ENCODE peak calls at places on chromosomes 16 and 17, in four cellular contexts. K is NCI-H1436, H is Right ventricle myocardium superior, A is osteocyte. Q is an unnamed sample.

GRCh38 chr16:48125888-48126287 is 29.9 kb downstream of the ABCC12 start:
- DNase-seq in A (no peak), H (no peak), K (no peak), Q (no peak)

GRCh38 chr17:12627177-12627629 is 38.5 kb upstream of the MYOCD start:
- DNase-seq in K (no peak), H (no peak), A (no peak), Q (no peak)

GRCh38 chr17:78120971-78121800 is 7.4 kb downstream of the TMC6 start:
- DNase-seq in K (no peak), H (peak), A (no peak), Q (no peak)

GRCh38 chr17:75872434-75873351 is 5.7 kb downstream of the TRIM47 start:
- DNase-seq in K (no peak), H (peak), A (peak), Q (no peak)

GRCh38 chr17:2819921-2820501 is 23.8 kb downstream of the RAP1GAP2 start:
- DNase-seq in K (no peak), A (no peak), H (no peak), Q (no peak)

GRCh38 chr17:64694207-64694606 is 32.1 kb upstream of the SMURF2 start:
- DNase-seq in K (no peak), A (no peak), H (peak), Q (no peak)

GRCh38 chr17:35568561-35568960 is 7.9 kb upstream of the SLFN14 start:
- DNase-seq in K (no peak), H (no peak), A (no peak), Q (no peak)

GRCh38 chr17:78504156-78504925 is 72.9 kb downstream of the DNAH17 start:
- DNase-seq in K (no peak), A (no peak), H (no peak), Q (no peak)

GRCh38 chr17:79176792-79177601 is 102.4 kb downstream of the ENGASE start:
- DNase-seq in K (no peak), A (no peak), H (no peak), Q (no peak)

GRCh38 chr17:45234641-45235040 is 13.0 kb downstream of the FMNL1 start:
- DNase-seq in H (peak), K (peak), A (no peak), Q (peak)

GRCh38 chr16:87806608-87807546 is 41.1 kb upstream of the KLHDC4 start:
- DNase-seq in H (peak), K (peak), A (peak), Q (peak)

GRCh38 chr17:16488572-16488997 is 3.4 kb downstream of the LRRC75A start:
- DNase-seq in K (no peak), H (no peak), A (no peak), Q (no peak)

GRCh38 chr17:80872011-80872929 is 119.4 kb upstream of the CHMP6 start:
- DNase-seq in H (peak), A (no peak), K (no peak), Q (no peak)

Q was measured in SK-N-DZ.